ENCODE peak calls at places on chromosomes 5 and 9, in eight cellular contexts. One of them, this sample, is unnamed.

GRCh38 chr5:138792181-138792808 is 39.1 kb downstream of the CTNNA1 start:
- DNase-seq in Panc1: no peak
- DNase-seq in AG04450: no peak
- DNase-seq in BJ: no peak
- DNase-seq in left ventricle myocardium inferior: no peak
- DNase-seq in epithelial cell of esophagus: no peak
- DNase-seq in colonic mucosa: no peak
- DNase-seq in astrocyte of the cerebellum: no peak
- DNase-seq in this sample: no peak

GRCh38 chr9:130998596-130999264 is 10.2 kb upstream of the LAMC3 start:
- DNase-seq in Panc1: no peak
- DNase-seq in AG04450: no peak
- DNase-seq in BJ: no peak
- DNase-seq in left ventricle myocardium inferior: no peak
- DNase-seq in epithelial cell of esophagus: peak; percentile 17
- DNase-seq in colonic mucosa: no peak
- DNase-seq in astrocyte of the cerebellum: no peak
- DNase-seq in this sample: no peak

GRCh38 chr5:115194671-115195070 is 25.0 kb upstream of the TRIM36 start:
- DNase-seq in Panc1: no peak
- DNase-seq in AG04450: no peak
- DNase-seq in BJ: peak; percentile 4
- DNase-seq in left ventricle myocardium inferior: no peak
- DNase-seq in epithelial cell of esophagus: no peak
- DNase-seq in colonic mucosa: peak; percentile 77
- DNase-seq in astrocyte of the cerebellum: peak; percentile 50
- DNase-seq in this sample: no peak

GRCh38 chr5:109907189-109907588 is 217.5 kb downstream of the MAN2A1 start:
- DNase-seq in Panc1: no peak
- DNase-seq in AG04450: no peak
- DNase-seq in BJ: no peak
- DNase-seq in left ventricle myocardium inferior: no peak
- DNase-seq in epithelial cell of esophagus: no peak
- DNase-seq in colonic mucosa: no peak
- DNase-seq in astrocyte of the cerebellum: no peak
- DNase-seq in this sample: no peak

GRCh38 chr5:143456952-143457547 is 53.6 kb upstream of the NR3C1 start:
- DNase-seq in Panc1: no peak
- DNase-seq in AG04450: no peak
- DNase-seq in BJ: no peak
- DNase-seq in left ventricle myocardium inferior: no peak
- DNase-seq in epithelial cell of esophagus: peak; percentile 67
- DNase-seq in colonic mucosa: no peak
- DNase-seq in astrocyte of the cerebellum: no peak
- DNase-seq in this sample: peak; percentile 62

GRCh38 chr9:5892456-5893133 is 1.9 kb downstream of the MLANA start:
- DNase-seq in Panc1: no peak
- DNase-seq in AG04450: no peak
- DNase-seq in BJ: no peak
- DNase-seq in left ventricle myocardium inferior: no peak
- DNase-seq in epithelial cell of esophagus: peak; percentile 38
- DNase-seq in colonic mucosa: no peak
- DNase-seq in astrocyte of the cerebellum: no peak
- DNase-seq in this sample: no peak

GRCh38 chr9:84439253-84439652 is 98.7 kb upstream of the SLC28A3 start:
- DNase-seq in Panc1: no peak
- DNase-seq in AG04450: no peak
- DNase-seq in BJ: no peak
- DNase-seq in left ventricle myocardium inferior: no peak
- DNase-seq in epithelial cell of esophagus: no peak
- DNase-seq in colonic mucosa: no peak
- DNase-seq in astrocyte of the cerebellum: no peak
- DNase-seq in this sample: no peak

GRCh38 chr5:80190960-80191359 is 64.9 kb downstream of the SERINC5 start:
- DNase-seq in Panc1: no peak
- DNase-seq in AG04450: no peak
- DNase-seq in BJ: no peak
- DNase-seq in left ventricle myocardium inferior: no peak
- DNase-seq in epithelial cell of esophagus: no peak
- DNase-seq in colonic mucosa: no peak
- DNase-seq in astrocyte of the cerebellum: no peak
- DNase-seq in this sample: no peak

GRCh38 chr5:93578813-93579560 is 2.0 kb downstream of the NR2F1-AS1 start:
- DNase-seq in Panc1: no peak
- DNase-seq in AG04450: no peak
- DNase-seq in BJ: no peak
- DNase-seq in left ventricle myocardium inferior: no peak
- DNase-seq in epithelial cell of esophagus: no peak
- DNase-seq in colonic mucosa: peak; percentile 53
- DNase-seq in astrocyte of the cerebellum: no peak
- DNase-seq in this sample: peak; percentile 12

GRCh38 chr5:173452098-173452497 is 123.9 kb upstream of the STC2 start:
- DNase-seq in Panc1: peak; percentile 28
- DNase-seq in AG04450: no peak
- DNase-seq in BJ: peak; percentile 61
- DNase-seq in left ventricle myocardium inferior: peak; percentile 43
- DNase-seq in epithelial cell of esophagus: peak; percentile 51
- DNase-seq in colonic mucosa: no peak
- DNase-seq in astrocyte of the cerebellum: no peak
- DNase-seq in this sample: peak; percentile 97

GRCh38 chr9:15238646-15239045 is 68.4 kb downstream of the TTC39B start:
- DNase-seq in Panc1: no peak
- DNase-seq in AG04450: no peak
- DNase-seq in BJ: no peak
- DNase-seq in left ventricle myocardium inferior: no peak
- DNase-seq in epithelial cell of esophagus: no peak
- DNase-seq in colonic mucosa: no peak
- DNase-seq in astrocyte of the cerebellum: no peak
- DNase-seq in this sample: no peak

GRCh38 chr5:53480474-53481353 is at the start of gene FST:
- DNase-seq in Panc1: no peak
- DNase-seq in AG04450: no peak
- DNase-seq in BJ: no peak
- DNase-seq in left ventricle myocardium inferior: peak; percentile 24
- DNase-seq in epithelial cell of esophagus: no peak
- DNase-seq in colonic mucosa: peak; percentile 17
- DNase-seq in astrocyte of the cerebellum: no peak
- DNase-seq in this sample: no peak

GRCh38 chr5:141703133-141703561 is 21.1 kb upstream of the ARAP3 start:
- DNase-seq in Panc1: no peak
- DNase-seq in AG04450: no peak
- DNase-seq in BJ: no peak
- DNase-seq in left ventricle myocardium inferior: no peak
- DNase-seq in epithelial cell of esophagus: no peak
- DNase-seq in colonic mucosa: no peak
- DNase-seq in astrocyte of the cerebellum: no peak
- DNase-seq in this sample: no peak
- H3K4me3 ChIP-seq in Panc1: peak overlapping the region; percentile 63
- H3K4me3 ChIP-seq in AG04450: peak overlapping the region; percentile 57
- H3K4me3 ChIP-seq in BJ: no peak overlapping the region
- H3K4me3 ChIP-seq in left ventricle myocardium inferior: peak overlapping the region; percentile 65
- H3K4me3 ChIP-seq in epithelial cell of esophagus: no peak overlapping the region
- H3K4me3 ChIP-seq in colonic mucosa: no peak overlapping the region
- H3K4me3 ChIP-seq in astrocyte of the cerebellum: peak overlapping the region; percentile 39
- H3K4me3 ChIP-seq in this sample: peak overlapping the region; percentile 71

DNA sequence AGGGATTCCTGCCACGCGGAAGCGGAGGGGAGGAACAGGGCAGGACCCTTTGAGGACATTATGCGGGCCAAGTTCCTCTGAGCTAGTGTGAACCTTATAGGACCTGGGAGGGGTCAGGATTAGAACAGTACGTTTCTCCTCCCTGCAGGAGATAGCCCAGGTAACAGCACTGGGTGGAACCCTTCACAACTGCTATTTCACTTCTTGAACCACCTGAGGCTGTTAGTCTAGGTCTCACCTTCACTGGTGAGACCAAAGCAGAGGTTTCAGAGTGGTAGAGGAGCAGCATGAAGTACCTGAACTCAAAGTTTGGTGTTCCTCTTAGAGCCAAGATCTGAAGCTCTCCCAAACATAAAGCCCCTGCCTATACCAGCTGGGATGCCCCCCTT is 832 bp downstream of the EIF4EBP3 start:
- DNase-seq in Panc1: no peak
- DNase-seq in AG04450: no peak
- DNase-seq in BJ: no peak
- DNase-seq in left ventricle myocardium inferior: no peak
- DNase-seq in epithelial cell of esophagus: no peak
- DNase-seq in colonic mucosa: peak; percentile 81
- DNase-seq in astrocyte of the cerebellum: no peak
- DNase-seq in this sample: no peak
- H3K4me3 ChIP-seq in Panc1: peak overlapping the region; percentile 53
- H3K4me3 ChIP-seq in AG04450: peak overlapping the region; percentile 49
- H3K4me3 ChIP-seq in BJ: peak overlapping the region; percentile 43
- H3K4me3 ChIP-seq in left ventricle myocardium inferior: peak overlapping the region; percentile 70
- H3K4me3 ChIP-seq in epithelial cell of esophagus: peak overlapping the region; percentile 58
- H3K4me3 ChIP-seq in colonic mucosa: peak overlapping the region; percentile 32
- H3K4me3 ChIP-seq in astrocyte of the cerebellum: peak overlapping the region; percentile 38
- H3K4me3 ChIP-seq in this sample: no peak overlapping the region

DNA sequence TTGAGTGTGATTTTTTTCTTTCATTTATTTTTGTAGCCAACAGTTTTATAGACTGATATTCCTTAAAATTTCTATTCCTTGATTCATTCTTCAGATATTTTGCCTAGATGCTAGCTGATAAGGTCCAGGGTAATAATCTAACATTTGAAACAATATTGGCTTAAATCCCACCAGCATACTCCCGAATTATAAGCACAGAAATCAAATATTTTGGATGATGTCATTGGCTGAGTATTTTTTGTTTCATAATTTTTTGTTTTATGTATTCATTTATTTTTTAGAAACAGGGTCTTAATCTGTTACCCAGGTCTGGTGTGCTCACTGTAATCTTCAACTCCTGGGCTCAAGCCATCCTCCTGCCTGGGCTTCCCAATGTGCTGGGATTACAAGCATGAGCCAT is 88.4 kb downstream of the ISL1 start:
- DNase-seq in Panc1: no peak
- DNase-seq in AG04450: no peak
- DNase-seq in BJ: no peak
- DNase-seq in left ventricle myocardium inferior: no peak
- DNase-seq in epithelial cell of esophagus: no peak
- DNase-seq in colonic mucosa: no peak
- DNase-seq in astrocyte of the cerebellum: no peak
- DNase-seq in this sample: no peak
- H3K4me3 ChIP-seq in Panc1: no peak overlapping the region
- H3K4me3 ChIP-seq in AG04450: no peak overlapping the region
- H3K4me3 ChIP-seq in BJ: no peak overlapping the region
- H3K4me3 ChIP-seq in left ventricle myocardium inferior: no peak overlapping the region
- H3K4me3 ChIP-seq in epithelial cell of esophagus: no peak overlapping the region
- H3K4me3 ChIP-seq in colonic mucosa: no peak overlapping the region
- H3K4me3 ChIP-seq in astrocyte of the cerebellum: no peak overlapping the region
- H3K4me3 ChIP-seq in this sample: no peak overlapping the region

DNA sequence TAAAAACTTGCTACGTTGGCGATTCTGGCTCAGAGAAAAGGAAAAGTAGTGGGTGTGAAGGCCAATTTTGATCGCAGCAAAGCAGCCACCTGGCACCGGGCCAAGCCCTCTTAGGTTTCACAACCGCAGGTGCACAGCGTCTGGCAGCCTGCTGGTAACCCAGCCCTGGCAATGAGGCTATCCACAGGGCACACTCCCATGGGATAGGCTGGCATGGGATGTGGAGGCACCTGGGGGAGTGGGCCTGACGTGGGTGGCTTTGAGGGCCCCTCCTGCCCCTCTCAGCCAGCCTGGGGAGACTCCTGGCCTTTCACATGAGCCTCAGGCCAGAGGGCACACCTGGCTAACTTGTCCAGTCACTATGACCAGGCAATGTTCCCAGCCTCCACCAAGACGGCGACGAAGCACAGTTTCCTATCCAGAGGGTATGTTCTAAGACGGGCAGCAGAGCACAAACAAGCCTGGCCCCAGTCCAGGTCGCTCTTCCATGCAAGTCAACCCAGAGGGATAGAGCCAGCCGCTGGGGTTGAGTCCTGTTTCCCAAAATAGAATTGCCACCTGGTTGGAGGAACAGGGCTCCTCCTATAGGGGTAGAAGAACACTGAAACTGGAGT is 19.0 kb downstream of the CMBL start:
- DNase-seq in Panc1: no peak
- DNase-seq in AG04450: no peak
- DNase-seq in BJ: no peak
- DNase-seq in left ventricle myocardium inferior: peak; percentile 74
- DNase-seq in epithelial cell of esophagus: peak; percentile 75
- DNase-seq in colonic mucosa: peak; percentile 94
- DNase-seq in astrocyte of the cerebellum: no peak
- DNase-seq in this sample: peak; percentile 95
- H3K4me3 ChIP-seq in Panc1: no peak overlapping the region
- H3K4me3 ChIP-seq in AG04450: no peak overlapping the region
- H3K4me3 ChIP-seq in BJ: no peak overlapping the region
- H3K4me3 ChIP-seq in left ventricle myocardium inferior: no peak overlapping the region
- H3K4me3 ChIP-seq in epithelial cell of esophagus: no peak overlapping the region
- H3K4me3 ChIP-seq in colonic mucosa: no peak overlapping the region
- H3K4me3 ChIP-seq in astrocyte of the cerebellum: no peak overlapping the region
- H3K4me3 ChIP-seq in this sample: peak overlapping the region; percentile 14

GRCh38 chr5:169716287-169716686 is 79.2 kb downstream of the DOCK2 start:
- DNase-seq in Panc1: no peak
- DNase-seq in AG04450: no peak
- DNase-seq in BJ: peak; percentile 35
- DNase-seq in left ventricle myocardium inferior: no peak
- DNase-seq in epithelial cell of esophagus: peak; percentile 73
- DNase-seq in colonic mucosa: no peak
- DNase-seq in astrocyte of the cerebellum: no peak
- DNase-seq in this sample: no peak
- H3K4me3 ChIP-seq in Panc1: no peak overlapping the region
- H3K4me3 ChIP-seq in AG04450: no peak overlapping the region
- H3K4me3 ChIP-seq in BJ: no peak overlapping the region
- H3K4me3 ChIP-seq in left ventricle myocardium inferior: no peak overlapping the region
- H3K4me3 ChIP-seq in epithelial cell of esophagus: no peak overlapping the region
- H3K4me3 ChIP-seq in colonic mucosa: no peak overlapping the region
- H3K4me3 ChIP-seq in astrocyte of the cerebellum: no peak overlapping the region
- H3K4me3 ChIP-seq in this sample: no peak overlapping the region

DNA sequence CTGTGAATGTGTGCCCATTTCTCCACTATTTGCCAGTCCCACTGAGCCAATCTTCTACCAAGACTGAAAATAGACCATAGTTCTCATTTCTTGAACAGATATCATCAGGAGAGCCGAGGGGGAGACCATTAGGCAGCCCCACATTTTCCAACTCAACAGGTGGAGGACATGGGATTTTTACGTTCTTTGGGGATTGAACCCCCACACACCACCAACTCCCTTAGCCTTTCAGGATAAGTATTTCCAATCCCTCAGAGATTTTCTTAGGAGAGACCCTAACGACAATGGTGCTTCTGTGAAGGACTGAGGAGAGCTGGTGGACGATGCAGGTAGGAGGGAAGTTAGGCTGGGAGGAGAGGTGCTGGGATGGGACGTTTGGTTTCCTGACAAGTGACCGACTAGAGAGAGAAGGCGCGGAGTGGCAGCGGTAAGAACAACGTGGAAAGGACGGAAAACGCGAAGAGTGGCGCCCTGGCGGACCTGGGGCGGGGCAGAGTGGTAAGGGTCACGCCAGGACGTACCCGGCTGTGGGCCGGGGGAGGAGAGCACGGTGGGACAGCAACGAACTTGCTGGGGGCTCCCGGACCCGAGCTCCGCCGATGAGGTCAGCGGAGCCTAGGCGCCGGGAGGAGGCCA is 681 bp upstream of the CHSY3 start:
- DNase-seq in Panc1: no peak
- DNase-seq in AG04450: no peak
- DNase-seq in BJ: no peak
- DNase-seq in left ventricle myocardium inferior: no peak
- DNase-seq in epithelial cell of esophagus: peak; percentile 1
- DNase-seq in colonic mucosa: no peak
- DNase-seq in astrocyte of the cerebellum: no peak
- DNase-seq in this sample: no peak
- H3K4me3 ChIP-seq in Panc1: peak overlapping the region; percentile 55
- H3K4me3 ChIP-seq in AG04450: peak overlapping the region; percentile 68
- H3K4me3 ChIP-seq in BJ: peak overlapping the region; percentile 58
- H3K4me3 ChIP-seq in left ventricle myocardium inferior: peak overlapping the region; percentile 82
- H3K4me3 ChIP-seq in epithelial cell of esophagus: peak overlapping the region; percentile 48
- H3K4me3 ChIP-seq in colonic mucosa: peak overlapping the region; percentile 63
- H3K4me3 ChIP-seq in astrocyte of the cerebellum: peak overlapping the region; percentile 62
- H3K4me3 ChIP-seq in this sample: peak overlapping the region; percentile 68